ENCODE peak calls at places on chromosome 10, in four cellular contexts. One of them, this sample, is unnamed.

GRCh38 chr10:24518981-24519597 is 204.6 kb downstream of the ARHGAP21 start:
- DNase-seq in A549: peak; percentile 57
- DNase-seq in tibial nerve: peak; percentile 29
- DNase-seq in GM12878: no peak
- DNase-seq in this sample: no peak

GRCh38 chr10:120761951-120762350 is 89.2 kb upstream of the WDR11 start:
- DNase-seq in tibial nerve: no peak
- DNase-seq in GM12878: no peak
- DNase-seq in A549: no peak
- DNase-seq in this sample: no peak

GRCh38 chr10:29598861-29599311 is 35.9 kb downstream of the SVIL start:
- DNase-seq in tibial nerve: no peak
- DNase-seq in GM12878: no peak
- DNase-seq in A549: no peak
- DNase-seq in this sample: no peak

GRCh38 chr10:44955408-44956070 is 4.1 kb upstream of the RASSF4 start:
- DNase-seq in tibial nerve: peak; percentile 86
- DNase-seq in A549: no peak
- DNase-seq in GM12878: no peak
- DNase-seq in this sample: peak; percentile 92

GRCh38 chr10:12638781-12639180 is 289.4 kb downstream of the CAMK1D start:
- DNase-seq in GM12878: no peak
- DNase-seq in A549: no peak
- DNase-seq in tibial nerve: no peak
- DNase-seq in this sample: no peak

GRCh38 chr10:42985436-42986316 is 91.2 kb upstream of the RET start:
- DNase-seq in A549: no peak
- DNase-seq in GM12878: no peak
- DNase-seq in tibial nerve: no peak
- DNase-seq in this sample: peak; percentile 48

GRCh38 chr10:94403823-94404228 is 1.5 kb downstream of the TBC1D12 start:
- DNase-seq in tibial nerve: no peak
- DNase-seq in GM12878: no peak
- DNase-seq in A549: no peak
- DNase-seq in this sample: no peak

GRCh38 chr10:60943372-60944158 is 420 bp downstream of the RHOBTB1 start:
- DNase-seq in GM12878: no peak
- DNase-seq in A549: peak; percentile 70
- DNase-seq in tibial nerve: peak; percentile 26
- DNase-seq in this sample: peak; percentile 81

GRCh38 chr10:58477122-58477521 is 35.5 kb upstream of the BICC1 start:
- DNase-seq in A549: no peak
- DNase-seq in GM12878: no peak
- DNase-seq in tibial nerve: no peak
- DNase-seq in this sample: no peak

GRCh38 chr10:1432161-1432560 is 305.2 kb downstream of the ADARB2 start:
- DNase-seq in tibial nerve: no peak
- DNase-seq in GM12878: no peak
- DNase-seq in A549: no peak
- DNase-seq in this sample: no peak

GRCh38 chr10:31152421-31153133 is 120.9 kb upstream of the ZNF438 start:
- DNase-seq in tibial nerve: no peak
- DNase-seq in GM12878: no peak
- DNase-seq in A549: no peak
- DNase-seq in this sample: no peak

GRCh38 chr10:70990661-70991060 is 102.3 kb upstream of the PCBD1 start:
- DNase-seq in GM12878: no peak
- DNase-seq in A549: no peak
- DNase-seq in tibial nerve: no peak
- DNase-seq in this sample: no peak

GRCh38 chr10:43045246-43045621 is 31.6 kb upstream of the RET start:
- DNase-seq in tibial nerve: peak; percentile 7
- DNase-seq in GM12878: no peak
- DNase-seq in A549: no peak
- DNase-seq in this sample: peak; percentile 74

GRCh38 chr10:79189853-79190435 is 121.2 kb downstream of the ZMIZ1 start:
- DNase-seq in tibial nerve: no peak
- DNase-seq in GM12878: no peak
- DNase-seq in A549: no peak
- DNase-seq in this sample: no peak

GRCh38 chr10:131860806-131861440 is 39.9 kb upstream of the PPP2R2D start:
- DNase-seq in GM12878: no peak
- DNase-seq in A549: no peak
- DNase-seq in tibial nerve: no peak
- DNase-seq in this sample: peak; percentile 17

GRCh38 chr10:69496352-69497234 is 45.3 kb downstream of the TSPAN15 start:
- DNase-seq in GM12878: no peak
- DNase-seq in A549: no peak
- DNase-seq in tibial nerve: no peak
- DNase-seq in this sample: peak; percentile 68

GRCh38 chr10:51937736-51938135 is 238.3 kb upstream of the CSTF2T start:
- DNase-seq in A549: no peak
- DNase-seq in GM12878: no peak
- DNase-seq in tibial nerve: no peak
- DNase-seq in this sample: no peak

GRCh38 chr10:104574470-104575213 is 66.4 kb upstream of the SORCS3 start:
- DNase-seq in GM12878: no peak
- DNase-seq in tibial nerve: no peak
- DNase-seq in A549: no peak
- DNase-seq in this sample: no peak

GRCh38 chr10:16724509-16724908 is 92.7 kb downstream of the RSU1 start:
- DNase-seq in tibial nerve: no peak
- DNase-seq in A549: no peak
- DNase-seq in GM12878: no peak
- DNase-seq in this sample: no peak

GRCh38 chr10:124353896-124354295 is 64.8 kb downstream of the OAT start:
- DNase-seq in tibial nerve: no peak
- DNase-seq in A549: no peak
- DNase-seq in GM12878: no peak
- DNase-seq in this sample: no peak
- H3K4me3 ChIP-seq in tibial nerve: no peak overlapping the region
- H3K4me3 ChIP-seq in A549: no peak overlapping the region
- H3K4me3 ChIP-seq in GM12878: no peak overlapping the region
- H3K4me3 ChIP-seq in this sample: no peak overlapping the region

DNA sequence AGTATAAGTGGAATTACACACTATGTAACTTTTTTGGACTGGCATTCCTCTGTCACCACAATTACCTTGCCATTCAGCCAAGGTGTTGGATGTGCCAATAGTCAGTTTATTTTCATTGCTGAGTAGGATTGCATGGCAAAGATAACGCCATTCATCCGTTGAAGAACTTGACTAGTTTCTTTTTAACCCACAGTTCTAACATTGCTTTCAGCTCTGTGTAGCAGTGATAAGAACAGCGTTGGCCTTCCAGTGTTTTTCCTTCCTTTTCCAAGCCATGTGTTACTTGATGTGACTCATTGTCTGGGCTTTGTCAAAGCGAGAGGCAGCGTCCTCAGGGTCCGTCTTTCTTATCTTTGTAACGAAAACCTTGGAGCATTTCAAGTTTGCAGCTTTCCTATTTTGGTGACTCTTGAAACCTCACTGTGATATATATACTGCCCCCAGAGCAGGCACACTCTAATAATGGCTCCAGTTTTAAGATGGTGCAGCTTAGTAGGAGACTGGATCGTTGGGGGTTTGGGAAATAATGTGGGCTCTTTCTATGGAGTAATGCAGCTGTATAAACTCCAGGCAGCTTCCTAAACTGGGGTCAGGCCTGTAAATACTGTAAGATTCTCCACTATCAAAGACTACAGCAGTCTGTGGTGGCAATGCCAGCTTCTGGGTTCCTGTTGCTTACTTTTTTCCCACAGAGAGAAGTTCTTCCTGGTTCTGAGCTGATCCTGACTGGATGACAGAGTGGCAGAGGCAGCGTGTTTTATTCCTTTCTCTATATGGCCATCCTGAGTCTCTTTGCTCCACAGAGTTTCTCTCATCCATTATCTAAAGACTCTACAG is 41.7 kb downstream of the AKR1E2 start:
- DNase-seq in GM12878: no peak
- DNase-seq in A549: no peak
- DNase-seq in tibial nerve: no peak
- DNase-seq in this sample: no peak
- TF ChIP-seq EP300 in GM12878: no peak
- TF ChIP-seq EP300 in A549: no peak
- TF ChIP-seq EP300 in tibial nerve: no peak
- TF ChIP-seq EP300 in this sample: no peak

DNA sequence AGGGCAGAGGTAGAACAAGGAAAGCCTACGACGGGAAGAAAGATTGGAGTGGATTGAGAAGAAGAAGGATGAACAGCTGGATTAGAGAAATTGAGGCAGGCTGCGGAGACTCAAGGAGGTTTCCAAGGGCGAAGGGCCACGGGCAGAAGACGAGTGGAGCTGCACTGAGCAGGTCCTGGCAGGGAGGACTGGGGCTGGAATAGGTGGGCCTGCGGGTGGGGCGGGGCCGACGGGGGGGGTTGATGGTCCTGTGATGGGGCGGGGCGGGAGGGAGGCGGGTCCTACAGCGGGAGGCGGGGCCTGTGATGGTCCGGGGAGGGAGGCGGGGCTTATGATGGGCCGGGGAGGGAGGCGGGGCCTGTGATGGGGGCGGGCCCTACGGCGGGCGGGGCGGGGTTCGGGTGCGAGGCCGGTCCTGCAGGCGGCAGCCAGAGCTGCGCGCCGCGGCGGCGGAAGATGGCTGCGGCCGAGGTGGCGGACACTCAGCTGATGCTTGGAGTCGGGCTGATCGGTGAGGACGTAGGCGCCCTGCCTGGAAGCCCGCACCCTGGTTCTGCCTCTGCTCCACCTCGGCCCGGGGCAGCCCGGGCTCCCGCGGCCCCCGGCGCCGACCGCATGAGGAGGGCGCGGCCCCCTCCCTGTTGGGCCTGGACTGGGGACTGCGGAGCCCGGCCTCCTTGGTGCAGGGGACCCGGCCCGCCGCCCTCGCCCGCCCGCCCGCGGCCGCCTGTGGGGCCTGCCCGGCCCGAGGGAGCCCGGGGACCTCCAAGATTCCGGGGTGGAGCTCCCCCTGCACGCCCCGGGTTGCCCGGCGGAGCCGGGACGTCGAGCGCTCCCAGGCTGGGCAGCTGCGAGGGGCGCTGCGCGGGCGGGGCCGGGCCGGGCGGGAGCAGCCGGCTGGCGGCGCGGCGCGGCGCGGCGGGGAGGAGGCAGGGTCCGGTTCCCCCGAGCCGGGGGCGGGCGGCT is at the start of gene DENND10:
- DNase-seq in GM12878: no peak
- DNase-seq in A549: peak; percentile 86
- DNase-seq in tibial nerve: peak; percentile 77
- DNase-seq in this sample: peak; percentile 90
- TF ChIP-seq POLR2A in GM12878: peak; percentile 96
- TF ChIP-seq POLR2A in A549: peak; percentile 98
- TF ChIP-seq POLR2A in tibial nerve: peak; percentile 85
- TF ChIP-seq POLR2A in this sample: peak; percentile 41

DNA sequence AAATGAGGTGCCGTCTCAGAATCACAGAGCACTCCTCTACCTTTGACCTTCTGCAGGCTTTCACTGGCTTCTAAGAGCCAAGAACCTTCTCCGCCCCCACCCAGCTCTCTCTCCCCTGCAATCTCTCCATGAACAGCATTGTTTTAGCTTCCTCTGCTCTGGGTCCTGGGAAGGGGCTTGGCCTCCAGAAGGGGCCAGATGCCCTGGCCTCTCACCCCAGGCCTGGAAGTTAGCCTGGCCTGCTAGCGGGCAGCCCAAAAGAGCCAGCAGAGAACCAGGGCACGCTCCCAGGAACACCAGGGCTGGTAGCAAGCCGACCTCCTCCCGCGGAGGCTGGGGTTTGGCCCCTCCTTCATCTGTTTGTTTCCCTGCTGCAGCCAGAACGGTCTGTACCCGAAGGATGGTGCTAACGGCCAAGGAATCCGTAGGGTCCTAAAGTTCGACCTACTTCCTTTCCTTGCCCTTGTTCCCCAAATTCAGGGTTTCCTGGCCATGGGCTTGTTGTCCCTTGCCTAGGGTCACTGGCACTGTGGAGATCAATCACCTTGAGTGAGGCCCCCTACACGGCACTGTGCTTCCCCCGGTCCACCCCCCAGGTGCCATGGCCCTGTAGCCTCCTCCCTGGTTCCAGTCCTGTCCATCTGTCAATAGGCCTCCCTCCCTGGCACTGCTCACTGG is 18.7 kb upstream of the DDIT4 start:
- DNase-seq in tibial nerve: peak; percentile 91
- DNase-seq in GM12878: no peak
- DNase-seq in A549: peak; percentile 87
- DNase-seq in this sample: peak; percentile 95
- H3K4me3 ChIP-seq in tibial nerve: no peak overlapping the region
- H3K4me3 ChIP-seq in GM12878: peak overlapping the region; percentile 10
- H3K4me3 ChIP-seq in A549: no peak overlapping the region
- H3K4me3 ChIP-seq in this sample: no peak overlapping the region

DNA sequence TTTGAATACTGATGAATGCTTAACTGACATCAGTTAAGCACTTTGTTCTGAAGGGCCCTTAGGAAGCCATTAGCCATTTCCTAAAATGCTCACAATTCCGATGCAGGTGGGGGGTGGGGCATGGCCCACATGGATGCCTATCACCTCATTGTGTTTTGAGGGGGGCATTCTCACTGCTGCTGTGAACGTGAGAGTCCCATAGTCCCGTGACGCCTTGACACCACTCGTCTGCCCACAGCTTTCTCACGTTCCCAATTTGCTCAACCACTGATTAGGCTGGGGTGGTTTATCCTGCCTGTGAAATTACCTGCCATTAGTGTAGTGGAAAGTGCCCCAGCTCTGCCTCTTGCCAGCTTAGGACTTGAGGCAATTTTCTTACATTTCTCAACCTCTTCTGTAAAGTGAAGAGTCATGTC is 31.9 kb downstream of the DUSP5 start:
- DNase-seq in GM12878: peak; percentile 68
- DNase-seq in tibial nerve: no peak
- DNase-seq in A549: no peak
- DNase-seq in this sample: no peak
- TF ChIP-seq EP300 in GM12878: peak; percentile 52
- TF ChIP-seq EP300 in tibial nerve: no peak
- TF ChIP-seq EP300 in A549: no peak
- TF ChIP-seq EP300 in this sample: no peak